ENCODE peak calls at places on chromosome 14, in four cellular contexts. One of them, this sample, is unnamed.
A peak's percentile ranks its signal among the peaks of the same experiment; 100 is the strongest.

GRCh38 chr14:57362356-57362755 is 28.0 kb upstream of the NAA30 start:
- DNase-seq in K562: no peak
- DNase-seq in A549: no peak
- DNase-seq in HepG2: peak; percentile 42
- DNase-seq in this sample: no peak

GRCh38 chr14:34665785-34666425 is 36.0 kb upstream of the SNX6 start:
- DNase-seq in HepG2: no peak
- DNase-seq in A549: no peak
- DNase-seq in K562: no peak
- DNase-seq in this sample: peak; percentile 96

GRCh38 chr14:85701763-85702162 is 171.8 kb downstream of the FLRT2 start:
- DNase-seq in HepG2: no peak
- DNase-seq in K562: no peak
- DNase-seq in A549: no peak
- DNase-seq in this sample: no peak

GRCh38 chr14:55458800-55459577 is 18.6 kb upstream of the TBPL2 start:
- DNase-seq in HepG2: no peak
- DNase-seq in A549: no peak
- DNase-seq in K562: no peak
- DNase-seq in this sample: peak; percentile 48

GRCh38 chr14:67941456-67942018 is 122.0 kb downstream of the RAD51B start:
- DNase-seq in K562: no peak
- DNase-seq in A549: no peak
- DNase-seq in HepG2: peak; percentile 26
- DNase-seq in this sample: peak; percentile 38

GRCh38 chr14:79278798-79279644 is 932.3 kb downstream of the DIO2 start:
- DNase-seq in HepG2: peak; percentile 27
- DNase-seq in A549: peak; percentile 33
- DNase-seq in K562: no peak
- DNase-seq in this sample: peak; percentile 92

GRCh38 chr14:93033039-93033982 is 82.4 kb downstream of the ITPK1 start:
- DNase-seq in A549: no peak
- DNase-seq in K562: no peak
- DNase-seq in HepG2: no peak
- DNase-seq in this sample: no peak

GRCh38 chr14:105525861-105526780 is at the start of gene TMEM121:
- DNase-seq in K562: peak; percentile 86
- DNase-seq in A549: peak; percentile 47
- DNase-seq in HepG2: no peak
- DNase-seq in this sample: no peak

GRCh38 chr14:57657487-57657886 is 163.8 kb upstream of the CCDC198 start:
- DNase-seq in K562: no peak
- DNase-seq in A549: no peak
- DNase-seq in HepG2: no peak
- DNase-seq in this sample: peak; percentile 16

GRCh38 chr14:23344481-23344880 is 8.2 kb downstream of the SLC22A17 start:
- DNase-seq in K562: no peak
- DNase-seq in HepG2: no peak
- DNase-seq in A549: no peak
- DNase-seq in this sample: no peak

GRCh38 chr14:75595211-75595610 is 16.8 kb downstream of the FLVCR2 start:
- DNase-seq in A549: no peak
- DNase-seq in HepG2: no peak
- DNase-seq in K562: no peak
- DNase-seq in this sample: peak; percentile 7

GRCh38 chr14:104359301-104359968 is 220.1 kb upstream of the C14orf180 start:
- DNase-seq in A549: no peak
- DNase-seq in K562: no peak
- DNase-seq in HepG2: no peak
- DNase-seq in this sample: no peak

GRCh38 chr14:74618078-74618952 is 6.3 kb upstream of the LTBP2 start:
- DNase-seq in HepG2: peak; percentile 90
- DNase-seq in A549: peak; percentile 48
- DNase-seq in K562: no peak
- DNase-seq in this sample: peak; percentile 74

GRCh38 chr14:96362965-96363750 is at the start of the genes ATG2B and GSKIP:
- DNase-seq in HepG2: peak; percentile 78
- DNase-seq in K562: peak; percentile 90
- DNase-seq in A549: peak; percentile 75
- DNase-seq in this sample: peak; percentile 85

GRCh38 chr14:89415139-89415538 is 1.9 kb downstream of the FOXN3 start:
- DNase-seq in K562: no peak
- DNase-seq in A549: no peak
- DNase-seq in HepG2: no peak
- DNase-seq in this sample: no peak

GRCh38 chr14:68512088-68512487 is 280.8 kb downstream of the ZFP36L1 start:
- DNase-seq in HepG2: no peak
- DNase-seq in A549: no peak
- DNase-seq in K562: no peak
- DNase-seq in this sample: peak; percentile 72

GRCh38 chr14:67187826-67188225 is 1.4 kb upstream of the GARIN2 start:
- DNase-seq in K562: no peak
- DNase-seq in A549: no peak
- DNase-seq in HepG2: no peak
- DNase-seq in this sample: peak; percentile 86

GRCh38 chr14:81031488-81031887 is 76.1 kb downstream of the TSHR start:
- DNase-seq in A549: no peak
- DNase-seq in K562: no peak
- DNase-seq in HepG2: no peak
- DNase-seq in this sample: no peak

GRCh38 chr14:52922656-52923055 is 28.2 kb downstream of the FERMT2 start:
- DNase-seq in A549: no peak
- DNase-seq in K562: no peak
- DNase-seq in HepG2: no peak
- DNase-seq in this sample: peak; percentile 69

GRCh38 chr14:92480856-92481255 is 32.7 kb upstream of the RIN3 start:
- DNase-seq in K562: no peak
- DNase-seq in A549: no peak
- DNase-seq in HepG2: no peak
- DNase-seq in this sample: no peak

GRCh38 chr14:21505009-21505553 is 6.1 kb downstream of the METTL3 start:
- DNase-seq in A549: no peak
- DNase-seq in HepG2: no peak
- DNase-seq in K562: no peak
- DNase-seq in this sample: no peak

GRCh38 chr14:70282666-70283065 is 76.8 kb downstream of the COX16 start:
- DNase-seq in K562: no peak
- DNase-seq in HepG2: no peak
- DNase-seq in A549: no peak
- DNase-seq in this sample: no peak
- TF ChIP-seq MAZ in K562: no peak
- TF ChIP-seq MAZ in HepG2: no peak
- TF ChIP-seq MAZ in A549: no peak
- TF ChIP-seq MAZ in this sample: no peak

GRCh38 chr14:76829650-76830421 is 3.6 kb downstream of the LRRC74A start:
- DNase-seq in K562: no peak
- DNase-seq in A549: no peak
- DNase-seq in HepG2: peak; percentile 91
- DNase-seq in this sample: no peak

GRCh38 chr14:76832503-76832988 is 6.3 kb downstream of the LRRC74A start:
- DNase-seq in A549: no peak
- DNase-seq in HepG2: peak; percentile 83
- DNase-seq in K562: no peak
- DNase-seq in this sample: no peak

GRCh38 chr14:76837524-76837923 is 11.3 kb downstream of the LRRC74A start:
- DNase-seq in A549: no peak
- DNase-seq in HepG2: no peak
- DNase-seq in K562: no peak
- DNase-seq in this sample: no peak

GRCh38 chr14:76836029-76836630 is 9.9 kb downstream of the LRRC74A start:
- DNase-seq in A549: no peak
- DNase-seq in HepG2: no peak
- DNase-seq in K562: no peak
- DNase-seq in this sample: no peak

DNA sequence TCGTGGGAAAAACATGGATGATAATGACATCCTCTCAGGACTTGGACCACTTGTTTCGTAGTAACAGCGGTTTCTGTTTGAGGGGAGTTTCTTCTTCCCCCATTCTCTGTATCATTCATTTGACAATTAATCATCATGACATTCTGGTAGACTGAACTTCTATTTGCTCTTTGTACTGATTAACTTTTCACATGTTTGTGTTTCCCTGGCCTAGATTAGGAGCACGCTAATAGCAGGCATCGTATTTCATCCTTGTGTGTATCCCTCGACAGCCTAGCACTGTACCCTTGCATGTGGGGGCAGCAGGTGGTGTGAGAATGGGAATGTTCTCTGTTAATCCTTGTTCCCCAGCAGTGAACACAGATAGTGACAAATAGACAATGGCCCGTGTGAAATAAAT is 8.1 kb downstream of the LRRC74A start:
- DNase-seq in HepG2: peak; percentile 60
- DNase-seq in A549: no peak
- DNase-seq in K562: no peak
- DNase-seq in this sample: no peak
- TF ChIP-seq MAZ in HepG2: no peak
- TF ChIP-seq MAZ in A549: no peak
- TF ChIP-seq MAZ in K562: no peak
- TF ChIP-seq MAZ in this sample: no peak

GRCh38 chr14:103074699-103075341 is 9.2 kb upstream of the LBHD2 start:
- DNase-seq in A549: peak; percentile 54
- DNase-seq in K562: peak; percentile 83
- DNase-seq in HepG2: peak; percentile 70
- DNase-seq in this sample: no peak
- TF ChIP-seq MAZ in A549: no peak
- TF ChIP-seq MAZ in K562: no peak
- TF ChIP-seq MAZ in HepG2: no peak
- TF ChIP-seq MAZ in this sample: no peak

GRCh38 chr14:40784860-40785259 is 821.8 kb upstream of the LRFN5 start:
- DNase-seq in K562: no peak
- DNase-seq in HepG2: no peak
- DNase-seq in A549: no peak
- DNase-seq in this sample: no peak
- TF ChIP-seq MAZ in K562: no peak
- TF ChIP-seq MAZ in HepG2: no peak
- TF ChIP-seq MAZ in A549: no peak
- TF ChIP-seq MAZ in this sample: no peak

DNA sequence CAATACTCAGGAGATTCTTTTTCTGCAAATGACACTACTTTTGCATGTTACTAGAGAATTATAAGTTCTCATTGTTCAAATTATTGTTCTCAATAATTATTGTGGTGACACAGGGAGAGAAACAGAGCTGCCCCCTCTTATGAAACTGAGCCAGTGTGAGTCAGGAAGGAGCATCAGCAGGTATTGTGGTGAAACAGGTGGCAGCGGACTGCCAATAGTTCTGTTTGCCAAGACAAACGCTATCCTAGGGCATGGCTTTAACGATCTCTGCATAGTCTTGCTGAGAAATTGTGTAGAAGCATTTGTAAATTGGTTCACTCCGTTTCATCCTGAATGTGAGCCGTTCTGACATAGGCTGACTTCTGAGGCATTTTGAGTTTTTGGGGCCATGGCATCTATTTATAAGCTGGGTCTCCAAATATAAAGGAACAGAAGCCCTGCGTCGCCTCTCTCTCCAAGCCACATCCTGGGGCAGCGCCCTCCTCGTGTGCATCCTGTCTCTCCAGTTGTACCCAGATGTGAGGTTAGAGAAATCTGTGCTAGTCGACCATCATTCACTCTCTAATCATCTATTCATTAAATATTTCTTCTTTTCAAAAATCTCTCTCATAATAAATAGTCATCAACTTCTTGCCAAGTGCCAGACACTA is 15.8 kb upstream of the PPP4R4 start:
- DNase-seq in K562: no peak
- DNase-seq in HepG2: no peak
- DNase-seq in A549: no peak
- DNase-seq in this sample: no peak
- TF ChIP-seq MAZ in K562: no peak
- TF ChIP-seq MAZ in HepG2: no peak
- TF ChIP-seq MAZ in A549: no peak
- TF ChIP-seq MAZ in this sample: no peak

This sample was measured in IMR-90.